ENCODE peak calls at places on chromosomes 6 and 20, in nine cellular contexts. One of them, this sample, is unnamed.

GRCh38 chr20:11569163-11569562 is 348.5 kb upstream of the BTBD3 start:
- DNase-seq in fibroblast of pulmonary artery: no peak
- DNase-seq in A549: peak; percentile 13
- DNase-seq in AG04450: no peak
- DNase-seq in fibroblast of the aortic adventitia: no peak
- DNase-seq in AG09309: no peak
- DNase-seq in pancreas: no peak
- DNase-seq in lower leg skin: no peak
- DNase-seq in cardiac muscle cell: no peak
- DNase-seq in this sample: no peak

GRCh38 chr6:103854059-103854458 is 1005.7 kb downstream of the HACE1 start:
- DNase-seq in cardiac muscle cell: no peak
- DNase-seq in AG04450: no peak
- DNase-seq in AG09309: no peak
- DNase-seq in fibroblast of the aortic adventitia: no peak
- DNase-seq in lower leg skin: no peak
- DNase-seq in A549: no peak
- DNase-seq in pancreas: no peak
- DNase-seq in fibroblast of pulmonary artery: no peak
- DNase-seq in this sample: no peak

GRCh38 chr6:112117554-112117953 is 30.2 kb downstream of the FAM229B start:
- DNase-seq in AG09309: no peak
- DNase-seq in cardiac muscle cell: no peak
- DNase-seq in lower leg skin: no peak
- DNase-seq in A549: peak; percentile 5
- DNase-seq in fibroblast of the aortic adventitia: peak; percentile 12
- DNase-seq in AG04450: no peak
- DNase-seq in pancreas: no peak
- DNase-seq in fibroblast of pulmonary artery: peak; percentile 51
- DNase-seq in this sample: peak; percentile 40

GRCh38 chr6:47182291-47182957 is 127.3 kb downstream of the TNFRSF21 start:
- DNase-seq in lower leg skin: no peak
- DNase-seq in A549: no peak
- DNase-seq in cardiac muscle cell: no peak
- DNase-seq in pancreas: no peak
- DNase-seq in fibroblast of pulmonary artery: no peak
- DNase-seq in fibroblast of the aortic adventitia: no peak
- DNase-seq in AG04450: no peak
- DNase-seq in AG09309: no peak
- DNase-seq in this sample: no peak

GRCh38 chr20:41392295-41392694 is 25.7 kb upstream of the EMILIN3 start:
- DNase-seq in cardiac muscle cell: no peak
- DNase-seq in AG04450: no peak
- DNase-seq in AG09309: no peak
- DNase-seq in pancreas: no peak
- DNase-seq in fibroblast of pulmonary artery: no peak
- DNase-seq in fibroblast of the aortic adventitia: no peak
- DNase-seq in A549: no peak
- DNase-seq in lower leg skin: no peak
- DNase-seq in this sample: no peak

GRCh38 chr6:1792989-1793388 is 183.3 kb downstream of the FOXC1 start:
- DNase-seq in fibroblast of the aortic adventitia: peak; percentile 28
- DNase-seq in AG04450: no peak
- DNase-seq in fibroblast of pulmonary artery: no peak
- DNase-seq in A549: peak; percentile 48
- DNase-seq in cardiac muscle cell: peak; percentile 28
- DNase-seq in lower leg skin: no peak
- DNase-seq in pancreas: no peak
- DNase-seq in AG09309: no peak
- DNase-seq in this sample: no peak

GRCh38 chr6:24357336-24358218 is at the start of gene DCDC2:
- DNase-seq in AG04450: no peak
- DNase-seq in cardiac muscle cell: peak; percentile 9
- DNase-seq in fibroblast of pulmonary artery: peak; percentile 18
- DNase-seq in fibroblast of the aortic adventitia: peak; percentile 0
- DNase-seq in AG09309: no peak
- DNase-seq in A549: peak; percentile 76
- DNase-seq in lower leg skin: peak; percentile 18
- DNase-seq in pancreas: peak; percentile 96
- DNase-seq in this sample: no peak

GRCh38 chr6:32393660-32394420 is 13.1 kb downstream of the BTNL2 start:
- DNase-seq in fibroblast of pulmonary artery: peak; percentile 42
- DNase-seq in lower leg skin: no peak
- DNase-seq in pancreas: no peak
- DNase-seq in AG04450: no peak
- DNase-seq in AG09309: no peak
- DNase-seq in cardiac muscle cell: no peak
- DNase-seq in A549: no peak
- DNase-seq in fibroblast of the aortic adventitia: peak; percentile 9
- DNase-seq in this sample: no peak

GRCh38 chr6:52741872-52742271 is 21.4 kb downstream of the GSTA2 start:
- DNase-seq in AG09309: no peak
- DNase-seq in fibroblast of pulmonary artery: no peak
- DNase-seq in A549: no peak
- DNase-seq in cardiac muscle cell: no peak
- DNase-seq in AG04450: no peak
- DNase-seq in pancreas: no peak
- DNase-seq in fibroblast of the aortic adventitia: no peak
- DNase-seq in lower leg skin: no peak
- DNase-seq in this sample: no peak

GRCh38 chr20:48102821-48103635 is 317.7 kb upstream of the SULF2 start:
- DNase-seq in fibroblast of pulmonary artery: peak; percentile 83
- DNase-seq in AG04450: no peak
- DNase-seq in lower leg skin: no peak
- DNase-seq in AG09309: no peak
- DNase-seq in pancreas: no peak
- DNase-seq in A549: no peak
- DNase-seq in cardiac muscle cell: no peak
- DNase-seq in fibroblast of the aortic adventitia: peak; percentile 8
- DNase-seq in this sample: peak; percentile 2
- H3K4me3 ChIP-seq in fibroblast of pulmonary artery: no peak overlapping the region
- H3K4me3 ChIP-seq in AG04450: no peak overlapping the region
- H3K4me3 ChIP-seq in lower leg skin: no peak overlapping the region
- H3K4me3 ChIP-seq in AG09309: no peak overlapping the region
- H3K4me3 ChIP-seq in pancreas: no peak overlapping the region
- H3K4me3 ChIP-seq in A549: no peak overlapping the region
- H3K4me3 ChIP-seq in cardiac muscle cell: no peak overlapping the region
- H3K4me3 ChIP-seq in fibroblast of the aortic adventitia: no peak overlapping the region
- H3K4me3 ChIP-seq in this sample: no peak overlapping the region

GRCh38 chr6:125884656-125885055 is 71.9 kb upstream of the HINT3 start:
- DNase-seq in fibroblast of the aortic adventitia: no peak
- DNase-seq in fibroblast of pulmonary artery: no peak
- DNase-seq in AG09309: no peak
- DNase-seq in pancreas: no peak
- DNase-seq in cardiac muscle cell: no peak
- DNase-seq in A549: no peak
- DNase-seq in lower leg skin: no peak
- DNase-seq in AG04450: no peak
- DNase-seq in this sample: no peak

GRCh38 chr6:125886914-125887313 is 69.7 kb upstream of the HINT3 start:
- DNase-seq in pancreas: no peak
- DNase-seq in lower leg skin: no peak
- DNase-seq in cardiac muscle cell: no peak
- DNase-seq in AG04450: no peak
- DNase-seq in A549: no peak
- DNase-seq in fibroblast of the aortic adventitia: no peak
- DNase-seq in fibroblast of pulmonary artery: no peak
- DNase-seq in AG09309: no peak
- DNase-seq in this sample: no peak

GRCh38 chr6:125887372-125887771 is 69.2 kb upstream of the HINT3 start:
- DNase-seq in AG09309: no peak
- DNase-seq in cardiac muscle cell: no peak
- DNase-seq in A549: no peak
- DNase-seq in pancreas: no peak
- DNase-seq in AG04450: no peak
- DNase-seq in fibroblast of pulmonary artery: no peak
- DNase-seq in lower leg skin: no peak
- DNase-seq in fibroblast of the aortic adventitia: no peak
- DNase-seq in this sample: no peak

GRCh38 chr6:125888989-125889656 is 67.4 kb upstream of the HINT3 start:
- DNase-seq in fibroblast of the aortic adventitia: peak; percentile 46
- DNase-seq in fibroblast of pulmonary artery: peak; percentile 60
- DNase-seq in A549: peak; percentile 61
- DNase-seq in lower leg skin: no peak
- DNase-seq in cardiac muscle cell: peak; percentile 47
- DNase-seq in AG09309: no peak
- DNase-seq in AG04450: no peak
- DNase-seq in pancreas: no peak
- DNase-seq in this sample: peak; percentile 13
- TF ChIP-seq CTCF in fibroblast of the aortic adventitia: peak; percentile 49
- TF ChIP-seq CTCF in fibroblast of pulmonary artery: peak; percentile 57
- TF ChIP-seq CTCF in A549: peak; percentile 47
- TF ChIP-seq CTCF in lower leg skin: no peak
- TF ChIP-seq CTCF in cardiac muscle cell: peak; percentile 55
- TF ChIP-seq CTCF in AG09309: peak; percentile 46
- TF ChIP-seq CTCF in AG04450: peak; percentile 36
- TF ChIP-seq CTCF in pancreas: peak; percentile 26
- TF ChIP-seq CTCF in this sample: peak; percentile 35

DNA sequence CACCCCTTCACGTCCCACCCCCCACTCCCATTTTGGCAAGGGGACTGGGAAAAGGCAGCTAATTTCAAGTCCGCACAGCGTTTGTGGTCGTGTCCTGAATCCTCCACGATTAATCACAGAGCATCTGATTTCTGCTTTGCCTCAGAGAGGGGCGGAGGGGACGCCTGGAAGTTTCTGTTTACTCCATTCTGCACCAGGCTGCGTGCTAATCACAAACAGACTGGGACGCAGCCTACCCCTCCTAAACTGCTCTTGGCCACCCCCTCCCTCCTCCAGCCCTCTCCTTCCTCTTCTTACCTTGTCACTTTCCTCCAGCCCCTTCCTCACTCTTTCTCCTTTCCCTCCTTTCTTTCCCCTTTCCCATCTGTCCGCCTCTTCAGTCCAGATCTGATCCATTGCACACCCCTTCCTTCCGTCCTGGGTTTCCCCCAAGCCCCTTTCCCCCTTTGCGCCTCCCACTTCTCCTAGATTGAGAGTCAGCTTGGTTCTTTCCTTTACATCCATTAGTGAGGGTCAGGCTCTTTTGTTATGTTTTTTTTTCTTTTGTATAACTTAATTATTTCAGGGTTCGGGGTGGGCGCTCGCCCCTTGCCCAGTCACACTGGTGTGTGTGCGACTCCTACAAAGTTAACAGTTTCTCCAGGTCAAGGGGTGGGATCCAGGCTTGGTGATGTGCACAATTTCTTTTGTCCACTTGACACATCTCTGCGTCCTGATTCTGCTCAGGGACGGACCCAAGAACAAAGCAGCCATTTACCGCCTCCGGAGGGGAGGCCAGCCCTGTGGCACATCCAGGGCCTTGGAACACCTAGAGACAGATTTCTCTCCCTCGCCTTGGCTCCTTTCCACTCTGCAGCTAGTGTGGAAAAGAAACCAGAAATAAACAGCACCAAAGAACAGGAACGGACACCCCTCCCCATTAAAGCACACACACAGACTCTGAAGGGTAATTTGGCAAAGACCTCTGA is 527 bp upstream of the RIPOR3 start:
- DNase-seq in fibroblast of pulmonary artery: peak; percentile 61
- DNase-seq in fibroblast of the aortic adventitia: peak; percentile 68
- DNase-seq in A549: no peak
- DNase-seq in AG09309: no peak
- DNase-seq in lower leg skin: peak; percentile 61
- DNase-seq in cardiac muscle cell: peak; percentile 20
- DNase-seq in pancreas: no peak
- DNase-seq in AG04450: peak; percentile 30
- DNase-seq in this sample: peak; percentile 32
- H3K4me3 ChIP-seq in fibroblast of pulmonary artery: peak overlapping the region; percentile 55
- H3K4me3 ChIP-seq in fibroblast of the aortic adventitia: peak overlapping the region; percentile 28
- H3K4me3 ChIP-seq in A549: no peak overlapping the region
- H3K4me3 ChIP-seq in AG09309: peak overlapping the region; percentile 40
- H3K4me3 ChIP-seq in lower leg skin: no peak overlapping the region
- H3K4me3 ChIP-seq in cardiac muscle cell: peak overlapping the region; percentile 16
- H3K4me3 ChIP-seq in pancreas: no peak overlapping the region
- H3K4me3 ChIP-seq in AG04450: peak overlapping the region; percentile 69
- H3K4me3 ChIP-seq in this sample: peak overlapping the region; percentile 25

GRCh38 chr6:16128759-16129622 is at the start of gene MYLIP:
- DNase-seq in lower leg skin: peak; percentile 96
- DNase-seq in fibroblast of the aortic adventitia: peak; percentile 87
- DNase-seq in AG04450: peak; percentile 59
- DNase-seq in AG09309: peak; percentile 59
- DNase-seq in cardiac muscle cell: peak; percentile 99
- DNase-seq in pancreas: peak; percentile 99
- DNase-seq in A549: peak; percentile 90
- DNase-seq in fibroblast of pulmonary artery: peak; percentile 91
- DNase-seq in this sample: peak; percentile 92

GRCh38 chr6:16127471-16127870 is 1.4 kb upstream of the MYLIP start:
- DNase-seq in fibroblast of the aortic adventitia: no peak
- DNase-seq in AG09309: no peak
- DNase-seq in fibroblast of pulmonary artery: no peak
- DNase-seq in pancreas: no peak
- DNase-seq in lower leg skin: no peak
- DNase-seq in AG04450: no peak
- DNase-seq in A549: no peak
- DNase-seq in cardiac muscle cell: no peak
- DNase-seq in this sample: no peak

GRCh38 chr6:16130932-16131387 is 2.1 kb downstream of the MYLIP start:
- DNase-seq in pancreas: no peak
- DNase-seq in fibroblast of the aortic adventitia: peak; percentile 84
- DNase-seq in cardiac muscle cell: peak; percentile 80
- DNase-seq in AG09309: peak; percentile 34
- DNase-seq in AG04450: peak; percentile 41
- DNase-seq in A549: peak; percentile 67
- DNase-seq in fibroblast of pulmonary artery: peak; percentile 81
- DNase-seq in lower leg skin: peak; percentile 72
- DNase-seq in this sample: peak; percentile 84

GRCh38 chr6:16130437-16130891 is 1.6 kb downstream of the MYLIP start:
- DNase-seq in AG04450: no peak
- DNase-seq in pancreas: no peak
- DNase-seq in fibroblast of the aortic adventitia: no peak
- DNase-seq in AG09309: no peak
- DNase-seq in A549: no peak
- DNase-seq in lower leg skin: no peak
- DNase-seq in fibroblast of pulmonary artery: no peak
- DNase-seq in cardiac muscle cell: peak; percentile 62
- DNase-seq in this sample: peak; percentile 13

GRCh38 chr6:16129623-16130243 is 847 bp downstream of the MYLIP start:
- DNase-seq in A549: no peak
- DNase-seq in AG09309: no peak
- DNase-seq in fibroblast of the aortic adventitia: peak; percentile 36
- DNase-seq in pancreas: peak; percentile 82
- DNase-seq in cardiac muscle cell: peak; percentile 30
- DNase-seq in fibroblast of pulmonary artery: peak; percentile 24
- DNase-seq in lower leg skin: peak; percentile 40
- DNase-seq in AG04450: no peak
- DNase-seq in this sample: peak; percentile 16
- TF ChIP-seq CTCF in A549: no peak
- TF ChIP-seq CTCF in AG09309: no peak
- TF ChIP-seq CTCF in fibroblast of the aortic adventitia: no peak
- TF ChIP-seq CTCF in pancreas: peak; percentile 2
- TF ChIP-seq CTCF in cardiac muscle cell: no peak
- TF ChIP-seq CTCF in fibroblast of pulmonary artery: no peak
- TF ChIP-seq CTCF in lower leg skin: no peak
- TF ChIP-seq CTCF in AG04450: no peak
- TF ChIP-seq CTCF in this sample: no peak